ENCODE peak calls at places on chromosomes 3 and 15, in four cellular contexts. B, Z, X and F are unnamed samples.

GRCh38 chr15:51634591-51635198 is 12.1 kb upstream of the DMXL2 start:
- DNase-seq in X (no peak), B (peak; percentile 16), Z (no peak), F (no peak)

GRCh38 chr15:33031324-33031736 is 163.2 kb downstream of the FMN1 start:
- DNase-seq in X (no peak), Z (no peak), B (no peak), F (no peak)

GRCh38 chr3:141093397-141093796 is 42.2 kb downstream of the SPSB4 start:
- DNase-seq in Z (no peak), B (no peak), X (no peak), F (no peak)

GRCh38 chr3:24598691-24599090 is 104.0 kb upstream of the THRB start:
- DNase-seq in X (no peak), Z (no peak), B (peak; percentile 64), F (no peak)

GRCh38 chr3:167976880-167977498 is 118.7 kb downstream of the GOLIM4 start:
- DNase-seq in B (peak; percentile 66), X (no peak), Z (no peak), F (no peak)

GRCh38 chr15:22850055-22850454 is 11.6 kb downstream of the NIPA2 start:
- DNase-seq in B (peak; percentile 19), Z (no peak), X (no peak), F (no peak)

GRCh38 chr3:169104541-169104940 is 559.0 kb downstream of the MECOM start:
- DNase-seq in Z (no peak), X (no peak), B (peak; percentile 80), F (no peak)

GRCh38 chr3:124409650-124410275 is 320.5 kb upstream of the UMPS start:
- DNase-seq in Z (no peak), X (no peak), B (peak; percentile 12), F (no peak)

GRCh38 chr15:59473226-59473625 is 35.2 kb downstream of the FAM81A start:
- DNase-seq in X (no peak), Z (no peak), B (peak; percentile 16), F (no peak)

GRCh38 chr3:8996681-8997121 is 33.4 kb upstream of the RAD18 start:
- DNase-seq in B (peak; percentile 67), Z (peak; percentile 56), X (no peak), F (no peak)

GRCh38 chr15:63940956-63941620 is 105.2 kb downstream of the DAPK2 start:
- DNase-seq in X (no peak), Z (no peak), B (no peak), F (no peak)

GRCh38 chr15:51224428-51224827 is 114.0 kb downstream of the CYP19A1 start:
- DNase-seq in B (peak; percentile 49), Z (no peak), X (no peak), F (no peak)

GRCh38 chr15:92683511-92683834 is 27.9 kb upstream of the FAM174B start:
- DNase-seq in X (no peak), B (peak; percentile 81), Z (no peak), F (no peak)

GRCh38 chr15:39213385-39213840 is 367.5 kb upstream of the THBS1 start:
- DNase-seq in X (peak; percentile 69), Z (no peak), B (peak; percentile 96), F (peak; percentile 92)

GRCh38 chr3:189914799-189915198 is 205.9 kb downstream of the P3H2 start:
- DNase-seq in B (peak; percentile 88), Z (no peak), X (no peak), F (peak; percentile 58)

GRCh38 chr3:71112576-71112975 is 471.0 kb downstream of the FOXP1 start:
- DNase-seq in X (no peak), Z (no peak), B (no peak), F (no peak)

GRCh38 chr3:104635872-104636580 is 730.7 kb upstream of the ALCAM start:
- DNase-seq in B (no peak), X (no peak), Z (no peak), F (no peak)

GRCh38 chr15:67822537-67823370 is 2.6 kb upstream of the SKOR1 start:
- DNase-seq in X (no peak), Z (peak; percentile 61), B (no peak), F (no peak)

GRCh38 chr15:96121521-96121920 is 209.0 kb upstream of the NR2F2 start:
- DNase-seq in B (peak; percentile 39), X (no peak), Z (no peak), F (no peak)

GRCh38 chr3:88596451-88596850 is 446.7 kb downstream of the C3orf38 start:
- DNase-seq in Z (no peak), B (no peak), X (no peak), F (no peak)

GRCh38 chr15:34490421-34491193 is 53.0 kb upstream of the GOLGA8A start:
- DNase-seq in Z (peak; percentile 59), X (no peak), B (no peak), F (no peak)

GRCh38 chr15:73127302-73127936 is 75.2 kb downstream of the NEO1 start:
- DNase-seq in Z (no peak), B (peak; percentile 48), X (no peak), F (no peak)

GRCh38 chr3:194565597-194566190 is 67.5 kb downstream of the TMEM44 start:
- DNase-seq in B (peak; percentile 74), X (no peak), Z (no peak), F (no peak)
- H3K4me3 ChIP-seq in B (no peak overlapping the region), X (no peak overlapping the region), Z (no peak overlapping the region), F (no peak overlapping the region)

GRCh38 chr3:45029661-45030060 is 3.6 kb downstream of the CLEC3B start:
- DNase-seq in B (no peak), X (no peak), Z (no peak), F (no peak)
- H3K4me1 ChIP-seq in B (no peaks in the 10 kb centered on the region), X (peaks cover 32% of the 10 kb centered on the region), Z (peaks cover 76% of the 10 kb centered on the region), F (no peaks in the 10 kb centered on the region)

GRCh38 chr3:87088984-87089841 is 98.3 kb upstream of the VGLL3 start:
- DNase-seq in B (peak; percentile 93), Z (peak; percentile 82), X (peak; percentile 60), F (no peak)
- H3K4me3 ChIP-seq in B (no peak overlapping the region), Z (peak overlapping the region; percentile 74), X (peak overlapping the region; percentile 46), F (peak overlapping the region; percentile 19)

GRCh38 chr15:90582553-90582952 is 52.8 kb downstream of the CRTC3 start:
- DNase-seq in B (no peak), Z (no peak), X (no peak), F (no peak)

GRCh38 chr15:90580541-90580940 is 50.8 kb downstream of the CRTC3 start:
- DNase-seq in B (no peak), X (no peak), Z (no peak), F (no peak)

GRCh38 chr15:90583471-90584252 is 53.9 kb downstream of the CRTC3 start:
- DNase-seq in Z (no peak), B (no peak), X (no peak), F (no peak)

GRCh38 chr15:90580946-90581345 is 51.2 kb downstream of the CRTC3 start:
- DNase-seq in Z (no peak), X (no peak), B (no peak), F (no peak)

GRCh38 chr15:90581771-90582471 is 52.2 kb downstream of the CRTC3 start:
- DNase-seq in X (no peak), B (no peak), Z (no peak), F (no peak)
- H3K4me1 ChIP-seq in X (peaks cover 28% of the 10 kb centered on the region), B (peaks cover 10% of the 10 kb centered on the region), Z (peaks cover 45% of the 10 kb centered on the region), F (peaks cover 15% of the 10 kb centered on the region)

DNA sequence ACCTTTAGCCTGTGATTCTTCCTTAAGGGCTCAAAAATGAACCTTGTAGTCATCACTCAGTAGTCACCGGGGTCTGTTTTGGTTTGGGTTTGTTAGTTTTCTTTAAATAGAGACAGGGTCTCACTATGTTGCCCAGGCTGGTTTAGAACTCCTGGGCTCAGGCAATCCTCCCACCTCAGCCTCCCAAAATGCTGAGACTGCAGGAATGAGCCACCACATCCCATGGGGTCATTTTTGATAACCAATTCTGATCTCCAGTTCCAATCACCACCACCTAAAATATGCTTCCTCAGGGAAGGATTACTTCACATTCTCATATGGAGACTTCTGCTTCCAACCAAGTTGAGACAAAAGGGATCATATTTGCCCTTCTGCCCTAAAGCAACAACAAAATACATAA is 22.1 kb downstream of the ATP13A3 start:
- DNase-seq in B (no peak), X (no peak), Z (no peak), F (no peak)
- H3K4me3 ChIP-seq in B (no peak overlapping the region), X (no peak overlapping the region), Z (no peak overlapping the region), F (no peak overlapping the region)